ENCODE peak calls at places on chromosomes 1 and 21, in five cellular contexts. One of them, this sample, is unnamed.

GRCh38 chr1:39508857-39509305 is 17.4 kb downstream of the BMP8A start:
- DNase-seq in mammary epithelial cell: peak
- DNase-seq in fibroblast of the aortic adventitia: peak
- DNase-seq in GM23338: no peak
- DNase-seq in OCI-LY7: peak
- DNase-seq in this sample: peak

GRCh38 chr1:95686217-95686616 is 452.2 kb downstream of the RWDD3 start:
- DNase-seq in mammary epithelial cell: no peak
- DNase-seq in fibroblast of the aortic adventitia: no peak
- DNase-seq in GM23338: no peak
- DNase-seq in OCI-LY7: no peak
- DNase-seq in this sample: no peak

GRCh38 chr1:47931395-47931794 is 65.8 kb downstream of the TRABD2B start:
- DNase-seq in mammary epithelial cell: peak
- DNase-seq in fibroblast of the aortic adventitia: no peak
- DNase-seq in GM23338: peak
- DNase-seq in OCI-LY7: peak
- DNase-seq in this sample: peak

GRCh38 chr1:54229281-54229891 is 29.4 kb downstream of the MRPL37 start:
- DNase-seq in mammary epithelial cell: peak
- DNase-seq in fibroblast of the aortic adventitia: peak
- DNase-seq in GM23338: no peak
- DNase-seq in OCI-LY7: no peak
- DNase-seq in this sample: peak

GRCh38 chr1:239555350-239555749 is 169.0 kb downstream of the CHRM3 start:
- DNase-seq in mammary epithelial cell: no peak
- DNase-seq in fibroblast of the aortic adventitia: no peak
- DNase-seq in GM23338: peak
- DNase-seq in OCI-LY7: no peak
- DNase-seq in this sample: no peak

GRCh38 chr1:193190096-193190744 is 3.8 kb upstream of the B3GALT2 start:
- DNase-seq in mammary epithelial cell: peak
- DNase-seq in fibroblast of the aortic adventitia: peak
- DNase-seq in GM23338: no peak
- DNase-seq in OCI-LY7: no peak
- DNase-seq in this sample: no peak

GRCh38 chr21:26409735-26410134 is 163.4 kb downstream of the CYYR1 start:
- DNase-seq in mammary epithelial cell: no peak
- DNase-seq in fibroblast of the aortic adventitia: no peak
- DNase-seq in GM23338: no peak
- DNase-seq in OCI-LY7: no peak
- DNase-seq in this sample: no peak

GRCh38 chr1:143698016-143698415 is 273.8 kb downstream of the FAM72C start:
- DNase-seq in mammary epithelial cell: no peak
- DNase-seq in fibroblast of the aortic adventitia: peak
- DNase-seq in GM23338: peak
- DNase-seq in OCI-LY7: peak
- DNase-seq in this sample: peak

GRCh38 chr1:61887076-61887867 is 145.0 kb downstream of the PATJ start:
- DNase-seq in mammary epithelial cell: peak
- DNase-seq in fibroblast of the aortic adventitia: peak
- DNase-seq in GM23338: no peak
- DNase-seq in OCI-LY7: no peak
- DNase-seq in this sample: peak

GRCh38 chr1:13583592-13583963 is at the start of gene PDPN:
- DNase-seq in mammary epithelial cell: no peak
- DNase-seq in fibroblast of the aortic adventitia: peak
- DNase-seq in GM23338: peak
- DNase-seq in OCI-LY7: no peak
- DNase-seq in this sample: peak

GRCh38 chr1:109281680-109282496 is 1.1 kb downstream of the PSRC1 start:
- DNase-seq in mammary epithelial cell: no peak
- DNase-seq in fibroblast of the aortic adventitia: no peak
- DNase-seq in GM23338: no peak
- DNase-seq in OCI-LY7: no peak
- DNase-seq in this sample: no peak

GRCh38 chr1:203328714-203329122 is 22.2 kb downstream of the FMOD start:
- DNase-seq in mammary epithelial cell: no peak
- DNase-seq in fibroblast of the aortic adventitia: no peak
- DNase-seq in GM23338: peak
- DNase-seq in OCI-LY7: peak
- DNase-seq in this sample: no peak

GRCh38 chr1:171188388-171189266 is 3.5 kb downstream of the FMO2 start:
- DNase-seq in mammary epithelial cell: peak
- DNase-seq in fibroblast of the aortic adventitia: peak
- DNase-seq in GM23338: peak
- DNase-seq in OCI-LY7: peak
- DNase-seq in this sample: peak

GRCh38 chr1:222923506-222923905 is 108.7 kb downstream of the DISP1 start:
- DNase-seq in mammary epithelial cell: no peak
- DNase-seq in fibroblast of the aortic adventitia: peak
- DNase-seq in GM23338: no peak
- DNase-seq in OCI-LY7: no peak
- DNase-seq in this sample: no peak

GRCh38 chr1:227906550-227906991 is 41.2 kb downstream of the WNT9A start:
- DNase-seq in mammary epithelial cell: no peak
- DNase-seq in fibroblast of the aortic adventitia: no peak
- DNase-seq in GM23338: no peak
- DNase-seq in OCI-LY7: no peak
- DNase-seq in this sample: no peak

GRCh38 chr21:17466166-17466565 is 46.7 kb upstream of the CXADR start:
- DNase-seq in mammary epithelial cell: peak
- DNase-seq in fibroblast of the aortic adventitia: peak
- DNase-seq in GM23338: no peak
- DNase-seq in OCI-LY7: no peak
- DNase-seq in this sample: peak

GRCh38 chr21:17468698-17469097 is 44.1 kb upstream of the CXADR start:
- DNase-seq in mammary epithelial cell: no peak
- DNase-seq in fibroblast of the aortic adventitia: no peak
- DNase-seq in GM23338: no peak
- DNase-seq in OCI-LY7: no peak
- DNase-seq in this sample: no peak

GRCh38 chr21:17469727-17470126 is 43.1 kb upstream of the CXADR start:
- DNase-seq in mammary epithelial cell: no peak
- DNase-seq in fibroblast of the aortic adventitia: no peak
- DNase-seq in GM23338: no peak
- DNase-seq in OCI-LY7: no peak
- DNase-seq in this sample: no peak

GRCh38 chr21:17467829-17468228 is 45.0 kb upstream of the CXADR start:
- DNase-seq in mammary epithelial cell: no peak
- DNase-seq in fibroblast of the aortic adventitia: no peak
- DNase-seq in GM23338: peak
- DNase-seq in OCI-LY7: no peak
- DNase-seq in this sample: no peak

GRCh38 chr21:17467392-17467791 is 45.5 kb upstream of the CXADR start:
- DNase-seq in mammary epithelial cell: no peak
- DNase-seq in fibroblast of the aortic adventitia: no peak
- DNase-seq in GM23338: peak
- DNase-seq in OCI-LY7: no peak
- DNase-seq in this sample: no peak
- H3K4me3 ChIP-seq in mammary epithelial cell: no peak
- H3K4me3 ChIP-seq in fibroblast of the aortic adventitia: no peak
- H3K4me3 ChIP-seq in GM23338: peak
- H3K4me3 ChIP-seq in OCI-LY7: no peak
- H3K4me3 ChIP-seq in this sample: no peak

GRCh38 chr1:67281246-67281645 is 26.4 kb upstream of the IL12RB2 start:
- DNase-seq in mammary epithelial cell: no peak
- DNase-seq in fibroblast of the aortic adventitia: no peak
- DNase-seq in GM23338: no peak
- DNase-seq in OCI-LY7: no peak
- DNase-seq in this sample: no peak

GRCh38 chr1:67280696-67281095 is 27.0 kb upstream of the IL12RB2 start:
- DNase-seq in mammary epithelial cell: no peak
- DNase-seq in fibroblast of the aortic adventitia: no peak
- DNase-seq in GM23338: no peak
- DNase-seq in OCI-LY7: no peak
- DNase-seq in this sample: no peak

GRCh38 chr1:67290236-67290635 is 17.4 kb upstream of the IL12RB2 start:
- DNase-seq in mammary epithelial cell: no peak
- DNase-seq in fibroblast of the aortic adventitia: no peak
- DNase-seq in GM23338: no peak
- DNase-seq in OCI-LY7: no peak
- DNase-seq in this sample: peak

GRCh38 chr1:67285780-67286488 is 21.7 kb upstream of the IL12RB2 start:
- DNase-seq in mammary epithelial cell: peak
- DNase-seq in fibroblast of the aortic adventitia: no peak
- DNase-seq in GM23338: no peak
- DNase-seq in OCI-LY7: no peak
- DNase-seq in this sample: peak
- TF ChIP-seq CTCF in mammary epithelial cell: no peak
- TF ChIP-seq CTCF in fibroblast of the aortic adventitia: no peak
- TF ChIP-seq CTCF in GM23338: no peak
- TF ChIP-seq CTCF in OCI-LY7: no peak
- TF ChIP-seq CTCF in this sample: no peak

DNA sequence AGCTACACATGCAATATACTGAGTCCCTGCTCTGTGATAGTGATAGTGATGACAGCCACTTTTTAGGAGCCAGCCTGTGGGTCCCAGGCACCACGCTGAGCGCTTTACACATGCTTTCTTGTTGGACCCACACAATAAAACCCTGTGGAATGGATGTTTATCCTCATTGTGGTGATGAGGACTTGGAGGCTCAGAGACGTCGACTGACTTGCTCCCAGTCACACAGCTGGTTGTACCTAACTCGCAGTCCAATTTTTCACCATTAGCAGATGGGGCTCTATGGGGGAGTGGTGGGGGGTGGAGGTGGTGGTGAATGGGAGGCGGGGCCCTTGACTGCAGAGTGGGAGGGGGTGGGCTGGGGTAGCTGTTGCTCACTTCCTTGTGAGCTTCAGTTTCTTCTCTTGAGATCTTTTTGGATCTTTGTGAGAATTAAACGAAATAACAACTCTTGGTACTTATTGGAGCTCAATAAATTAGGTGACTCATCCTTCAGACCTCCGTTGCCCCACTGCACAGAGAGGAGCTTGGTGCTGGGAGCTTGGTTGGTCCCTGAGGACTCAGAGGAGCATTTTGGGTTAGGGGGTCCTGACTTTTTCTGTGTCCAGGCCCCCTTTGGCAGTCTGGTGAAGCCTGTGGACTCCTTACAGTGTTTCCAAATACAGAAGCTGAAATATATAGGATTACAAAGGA is 61.8 kb upstream of the CD1D start:
- DNase-seq in mammary epithelial cell: no peak
- DNase-seq in fibroblast of the aortic adventitia: no peak
- DNase-seq in GM23338: no peak
- DNase-seq in OCI-LY7: no peak
- DNase-seq in this sample: no peak
- H3K4me3 ChIP-seq in mammary epithelial cell: no peak
- H3K4me3 ChIP-seq in fibroblast of the aortic adventitia: no peak
- H3K4me3 ChIP-seq in GM23338: peak
- H3K4me3 ChIP-seq in OCI-LY7: no peak
- H3K4me3 ChIP-seq in this sample: no peak

GRCh38 chr1:51569284-51570062 is 47.4 kb upstream of the OSBPL9 start:
- DNase-seq in mammary epithelial cell: peak
- DNase-seq in fibroblast of the aortic adventitia: peak
- DNase-seq in GM23338: peak
- DNase-seq in OCI-LY7: peak
- DNase-seq in this sample: peak
- TF ChIP-seq CTCF in mammary epithelial cell: no peak
- TF ChIP-seq CTCF in fibroblast of the aortic adventitia: peak
- TF ChIP-seq CTCF in GM23338: no peak
- TF ChIP-seq CTCF in OCI-LY7: peak
- TF ChIP-seq CTCF in this sample: peak

DNA sequence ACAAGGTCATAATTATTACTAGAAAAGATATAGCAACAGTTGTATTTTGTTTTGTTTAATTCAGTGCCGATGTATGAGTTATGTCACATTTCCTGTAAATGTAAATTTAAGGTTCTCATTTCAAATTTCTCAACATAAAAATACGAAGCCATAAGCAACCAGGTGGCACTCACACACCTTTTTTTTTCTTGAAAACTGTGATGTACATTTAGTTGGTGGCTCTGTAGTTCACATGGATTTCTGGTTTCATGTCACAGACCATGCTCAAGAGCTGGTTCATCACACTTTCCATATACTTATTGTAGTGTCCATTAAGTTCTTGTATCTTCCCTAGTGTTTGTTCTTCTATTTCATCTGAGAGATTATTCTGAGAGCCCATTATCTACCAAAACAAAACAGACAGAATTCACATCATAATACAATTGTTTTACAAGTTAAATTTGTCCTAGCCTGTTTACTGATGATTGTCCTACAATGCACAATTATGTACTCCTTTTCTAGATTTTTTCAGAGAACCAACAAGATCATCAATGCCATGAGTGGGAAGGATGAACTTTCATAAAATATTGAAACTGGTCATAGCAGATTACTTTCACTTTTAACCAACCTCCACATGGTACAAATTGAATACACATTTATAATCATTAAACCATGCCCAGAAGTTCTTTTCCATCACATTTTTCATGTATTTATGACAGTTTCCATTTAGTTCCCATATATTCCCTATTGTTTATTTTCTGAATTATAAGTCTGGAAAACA is 17.1 kb downstream of the ATP6V1G3 start:
- DNase-seq in mammary epithelial cell: no peak
- DNase-seq in fibroblast of the aortic adventitia: no peak
- DNase-seq in GM23338: no peak
- DNase-seq in OCI-LY7: peak
- DNase-seq in this sample: no peak
- H3K4me3 ChIP-seq in mammary epithelial cell: no peak
- H3K4me3 ChIP-seq in fibroblast of the aortic adventitia: no peak
- H3K4me3 ChIP-seq in GM23338: no peak
- H3K4me3 ChIP-seq in OCI-LY7: no peak
- H3K4me3 ChIP-seq in this sample: no peak